ENCODE peak calls at places on chromosomes 3 and 15, in nine cellular contexts. F, D, V, C, Q, O, B, Z and G are unnamed samples.

GRCh38 chr3:9669720-9670432 is 20.6 kb downstream of the MTMR14 start:
- DNase-seq in V (no peak), C (no peak), B (no peak), Q (peak; percentile 53), D (no peak), F (no peak), O (no peak), Z (no peak), G (no peak)

GRCh38 chr3:156359337-156359736 is 195.6 kb downstream of the SSR3 start:
- DNase-seq in O (no peak), C (no peak), D (no peak), Z (no peak), V (no peak), B (no peak), Q (no peak), F (no peak), G (no peak)

GRCh38 chr15:47742334-47742733 is 25.0 kb downstream of the SEMA6D start:
- DNase-seq in O (no peak), B (no peak), V (no peak), Q (peak; percentile 26), D (no peak), C (no peak), F (no peak), Z (no peak), G (no peak)

GRCh38 chr3:196186661-196187573 is 24.3 kb downstream of the ZDHHC19 start:
- DNase-seq in V (no peak), Z (no peak), Q (no peak), B (no peak), D (no peak), C (no peak), O (no peak), F (no peak), G (no peak)

GRCh38 chr3:71931930-71932329 is 147.0 kb upstream of the PROK2 start:
- DNase-seq in F (no peak), V (peak; percentile 7), O (no peak), C (no peak), B (no peak), Z (no peak), Q (no peak), D (no peak), G (no peak)

GRCh38 chr15:84881520-84881830 is 3.0 kb upstream of the SLC28A1 start:
- DNase-seq in O (no peak), Z (no peak), V (no peak), F (no peak), B (no peak), C (no peak), D (no peak), Q (no peak), G (no peak)

GRCh38 chr15:23067416-23067815 is 28.0 kb upstream of the TUBGCP5 start:
- DNase-seq in F (no peak), V (no peak), O (no peak), C (no peak), B (no peak), D (no peak), Z (no peak), Q (no peak), G (no peak)

GRCh38 chr3:51836606-51837005 is 24.8 kb upstream of the IQCF2 start:
- DNase-seq in F (no peak), Z (no peak), C (no peak), Q (no peak), B (no peak), O (no peak), D (no peak), V (no peak), G (no peak)

GRCh38 chr3:181711325-181712135 is at the start of gene SOX2:
- DNase-seq in V (peak; percentile 53), F (no peak), C (peak; percentile 67), Q (peak; percentile 43), D (no peak), O (no peak), Z (no peak), B (no peak), G (peak; percentile 89)

GRCh38 chr3:46435327-46435726 is 28.3 kb downstream of the CCRL2 start:
- DNase-seq in F (no peak), D (no peak), B (no peak), Z (no peak), O (no peak), Q (no peak), C (no peak), V (no peak), G (no peak)

GRCh38 chr3:133230191-133230590 is 169.7 kb upstream of the BFSP2 start:
- DNase-seq in O (no peak), V (no peak), C (no peak), F (no peak), B (no peak), D (no peak), Z (no peak), Q (no peak), G (no peak)

GRCh38 chr15:77713281-77713680 is 80.6 kb upstream of the LINGO1 start:
- DNase-seq in B (no peak), V (no peak), D (no peak), Z (no peak), Q (no peak), O (no peak), C (no peak), F (no peak), G (no peak)

GRCh38 chr3:188037116-188037718 is 116.7 kb upstream of the LPP start:
- DNase-seq in C (peak; percentile 83), B (no peak), F (no peak), V (peak; percentile 48), O (no peak), Z (no peak), D (no peak), Q (no peak), G (peak; percentile 8)

GRCh38 chr3:14463330-14464216 is 61.2 kb downstream of the SLC6A6 start:
- DNase-seq in V (no peak), B (no peak), F (no peak), Q (no peak), Z (no peak), C (no peak), D (no peak), O (no peak), G (no peak)

GRCh38 chr3:55780913-55781312 is 293.8 kb upstream of the WNT5A start:
- DNase-seq in Z (no peak), V (no peak), B (no peak), O (no peak), F (no peak), Q (no peak), D (no peak), C (no peak), G (no peak)

GRCh38 chr15:98698792-98699191 is 50.5 kb downstream of the IGF1R start:
- DNase-seq in V (no peak), Z (no peak), B (no peak), C (no peak), F (no peak), Q (no peak), D (no peak), O (no peak), G (no peak)

GRCh38 chr15:62455441-62455921 is 290.4 kb upstream of the C2CD4B start:
- DNase-seq in C (no peak), V (no peak), B (no peak), O (no peak), Z (no peak), Q (peak; percentile 72), D (no peak), F (no peak), G (peak; percentile 82)

GRCh38 chr3:141646760-141647561 is 91.1 kb upstream of the RNF7 start:
- DNase-seq in B (no peak), F (no peak), O (no peak), D (peak; percentile 68), Z (no peak), Q (peak; percentile 28), C (peak; percentile 69), V (peak; percentile 40), G (peak; percentile 27)

GRCh38 chr3:43217633-43218032 is 68.7 kb upstream of the SNRK start:
- DNase-seq in D (no peak), C (no peak), F (no peak), V (peak; percentile 12), Q (peak; percentile 31), O (no peak), B (no peak), Z (no peak), G (no peak)

GRCh38 chr3:43218156-43218555 is 68.2 kb upstream of the SNRK start:
- DNase-seq in V (no peak), D (no peak), C (no peak), Z (no peak), O (no peak), F (no peak), Q (no peak), B (no peak), G (no peak)

GRCh38 chr3:43218921-43219320 is 67.4 kb upstream of the SNRK start:
- DNase-seq in Z (no peak), F (no peak), V (no peak), D (no peak), O (no peak), C (no peak), Q (no peak), B (no peak), G (no peak)

GRCh38 chr3:43215684-43216336 is 70.5 kb upstream of the SNRK start:
- DNase-seq in F (no peak), O (no peak), Z (no peak), V (no peak), Q (no peak), B (no peak), C (no peak), D (no peak), G (no peak)

DNA sequence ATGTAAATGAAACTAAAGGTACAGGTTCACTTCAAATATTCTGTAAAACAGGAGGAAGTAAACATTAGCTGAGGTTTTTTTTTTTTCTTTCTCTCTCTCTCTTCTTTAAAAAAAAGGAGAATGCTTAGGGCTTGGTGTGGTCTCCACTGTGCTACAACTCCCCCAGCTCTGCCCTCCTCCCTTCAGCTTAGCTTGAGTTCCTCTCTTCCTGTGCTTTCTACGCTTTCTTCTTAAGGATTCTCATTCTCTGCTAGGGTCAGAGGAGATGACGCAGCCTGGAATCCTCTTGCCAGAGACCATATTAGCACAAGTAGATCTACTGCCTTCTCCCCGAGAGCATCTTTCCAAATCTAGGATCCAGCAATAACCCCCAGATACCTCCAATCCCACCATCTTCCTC is 69.1 kb upstream of the SNRK start:
- DNase-seq in D (no peak), Z (no peak), O (no peak), F (no peak), Q (no peak), B (no peak), C (no peak), V (no peak), G (no peak)
- H3K27ac ChIP-seq in D (no peak overlapping the region), Z (no peak overlapping the region), O (no peak overlapping the region), F (no peak overlapping the region), Q (peak overlapping the region; percentile 58), B (no peak overlapping the region), C (no peak overlapping the region), V (no peak overlapping the region), G (no peak overlapping the region)

GRCh38 chr15:55398243-55398642 is 9.9 kb downstream of the CCPG1 start:
- DNase-seq in C (no peak), D (no peak), F (no peak), O (no peak), V (no peak), Z (no peak), B (no peak), Q (no peak), G (no peak)
- H3K9me3 ChIP-seq in C (no peaks in the 10 kb centered on the region), D (no peaks in the 10 kb centered on the region), F (no peaks in the 10 kb centered on the region), O (no peaks in the 10 kb centered on the region), V (no peaks in the 10 kb centered on the region), Z (no peaks in the 10 kb centered on the region), B (no peaks in the 10 kb centered on the region), Q (no peaks in the 10 kb centered on the region), G (no peaks in the 10 kb centered on the region)

GRCh38 chr15:101194246-101195138 is 57.4 kb downstream of the CHSY1 start:
- DNase-seq in C (no peak), Q (no peak), D (no peak), O (no peak), B (no peak), F (no peak), V (no peak), Z (no peak), G (no peak)
- H3K27ac ChIP-seq in C (no peak overlapping the region), Q (peak overlapping the region; percentile 87), D (no peak overlapping the region), O (no peak overlapping the region), B (no peak overlapping the region), F (peak overlapping the region; percentile 75), V (no peak overlapping the region), Z (no peak overlapping the region), G (peak overlapping the region; percentile 21)

GRCh38 chr3:44504566-44504965 is 27.1 kb upstream of the ZNF445 start:
- DNase-seq in F (no peak), Z (no peak), V (no peak), D (no peak), Q (no peak), C (no peak), B (no peak), O (no peak), G (no peak)
- H3K9me3 ChIP-seq in F (peaks cover 10% of the 10 kb centered on the region), Z (peaks cover 21% of the 10 kb centered on the region), V (peaks cover 33% of the 10 kb centered on the region), D (peaks cover 6% of the 10 kb centered on the region), Q (peaks cover 25% of the 10 kb centered on the region), C (peaks cover 25% of the 10 kb centered on the region), B (peaks cover 30% of the 10 kb centered on the region), O (peaks cover 12% of the 10 kb centered on the region), G (peaks cover 8% of the 10 kb centered on the region)